ENCODE peak calls at places on chromosomes 2 and 18, in seven cellular contexts. E is PC-3, F is GM23248, D is Karpas-422, B is PC-9, G is HCT116, N is MM.1S. Z is an unnamed sample. For H3K9me2, the result is how much of the 10 kb centered on the place peaks cover.

GRCh38 chr18:27378396-27379094 is 193.4 kb upstream of the CHST9 start:
- DNase-seq in E (peak), F (peak), B (peak), N (no peak), D (no peak), G (no peak), Z (peak)

GRCh38 chr2:112154246-112155110 is 16.3 kb downstream of the FBLN7 start:
- DNase-seq in G (no peak), D (no peak), F (no peak), N (no peak), E (no peak), B (no peak), Z (no peak)

GRCh38 chr2:182038579-182038978 is 52.9 kb downstream of the PPP1R1C start:
- DNase-seq in B (peak), G (peak), E (peak), D (no peak), F (peak), N (no peak), Z (peak)

GRCh38 chr18:58895385-58895784 is 30.7 kb downstream of the ZNF532 start:
- DNase-seq in N (no peak), G (no peak), E (no peak), F (no peak), D (no peak), B (no peak), Z (no peak)

GRCh38 chr2:98822301-98823164 is 91.6 kb upstream of the MGAT4A start:
- DNase-seq in B (no peak), E (no peak), D (no peak), G (no peak), N (no peak), F (peak), Z (peak)

GRCh38 chr2:199602271-199602895 is 144.6 kb upstream of the SATB2 start:
- DNase-seq in F (peak), D (no peak), N (no peak), B (no peak), E (peak), G (peak), Z (no peak)

GRCh38 chr2:26976242-26976641 is 5.8 kb downstream of the MAPRE3 start:
- DNase-seq in N (no peak), B (no peak), F (peak), G (no peak), D (no peak), E (peak), Z (no peak)

GRCh38 chr2:227805578-227805977 is 8.1 kb upstream of the CCL20 start:
- DNase-seq in F (no peak), N (peak), D (no peak), E (no peak), B (no peak), G (no peak), Z (no peak)

GRCh38 chr2:97741251-97741650 is 27.9 kb downstream of the ZAP70 start:
- DNase-seq in N (no peak), D (no peak), B (no peak), G (no peak), F (no peak), E (no peak), Z (no peak)

GRCh38 chr2:75592028-75592427 is 31.3 kb upstream of the EVA1A start:
- DNase-seq in D (no peak), N (no peak), B (peak), E (peak), G (peak), F (peak), Z (peak)

GRCh38 chr18:40159141-40160017 is 1795.7 kb upstream of the PIK3C3 start:
- DNase-seq in G (peak), N (peak), D (peak), E (peak), B (no peak), F (peak), Z (peak)

GRCh38 chr18:9469700-9470099 is 5.6 kb upstream of the RALBP1 start:
- DNase-seq in F (no peak), D (no peak), G (no peak), B (no peak), N (no peak), E (no peak), Z (no peak)

GRCh38 chr2:1940660-1941059 is 196.3 kb upstream of the PXDN start:
- DNase-seq in N (no peak), D (no peak), G (no peak), E (no peak), F (no peak), B (peak), Z (no peak)

GRCh38 chr2:158457826-158458616 is 1.3 kb downstream of the PKP4 start:
- DNase-seq in G (no peak), N (peak), E (peak), F (peak), B (peak), D (no peak), Z (peak)

GRCh38 chr2:130313812-130314334 is 28.8 kb upstream of the IMP4 start:
- DNase-seq in F (no peak), E (no peak), B (no peak), G (no peak), N (no peak), D (no peak), Z (no peak)

GRCh38 chr2:9739508-9739907 is 103.8 kb upstream of the TAF1B start:
- DNase-seq in F (peak), B (no peak), D (no peak), N (peak), G (no peak), E (no peak), Z (no peak)

GRCh38 chr2:220504890-220505564 is 877.6 kb downstream of the SLC4A3 start:
- DNase-seq in G (no peak), B (peak), E (peak), N (no peak), D (no peak), F (peak), Z (peak)

GRCh38 chr18:23745366-23745765 is 56.1 kb downstream of the LAMA3 start:
- DNase-seq in E (no peak), G (no peak), F (no peak), D (no peak), N (no peak), B (no peak), Z (no peak)

GRCh38 chr2:37683241-37683640 is 11.8 kb upstream of the CDC42EP3 start:
- DNase-seq in B (no peak), E (no peak), D (no peak), F (no peak), G (no peak), N (no peak), Z (no peak)

GRCh38 chr18:73893879-73894278 is 253.8 kb downstream of the FBXO15 start:
- DNase-seq in G (no peak), N (no peak), E (peak), B (peak), F (no peak), D (no peak), Z (no peak)

GRCh38 chr2:53442783-53443182 is 324.8 kb upstream of the CHAC2 start:
- DNase-seq in D (peak), E (peak), N (peak), G (no peak), B (no peak), F (no peak), Z (peak)

DNA sequence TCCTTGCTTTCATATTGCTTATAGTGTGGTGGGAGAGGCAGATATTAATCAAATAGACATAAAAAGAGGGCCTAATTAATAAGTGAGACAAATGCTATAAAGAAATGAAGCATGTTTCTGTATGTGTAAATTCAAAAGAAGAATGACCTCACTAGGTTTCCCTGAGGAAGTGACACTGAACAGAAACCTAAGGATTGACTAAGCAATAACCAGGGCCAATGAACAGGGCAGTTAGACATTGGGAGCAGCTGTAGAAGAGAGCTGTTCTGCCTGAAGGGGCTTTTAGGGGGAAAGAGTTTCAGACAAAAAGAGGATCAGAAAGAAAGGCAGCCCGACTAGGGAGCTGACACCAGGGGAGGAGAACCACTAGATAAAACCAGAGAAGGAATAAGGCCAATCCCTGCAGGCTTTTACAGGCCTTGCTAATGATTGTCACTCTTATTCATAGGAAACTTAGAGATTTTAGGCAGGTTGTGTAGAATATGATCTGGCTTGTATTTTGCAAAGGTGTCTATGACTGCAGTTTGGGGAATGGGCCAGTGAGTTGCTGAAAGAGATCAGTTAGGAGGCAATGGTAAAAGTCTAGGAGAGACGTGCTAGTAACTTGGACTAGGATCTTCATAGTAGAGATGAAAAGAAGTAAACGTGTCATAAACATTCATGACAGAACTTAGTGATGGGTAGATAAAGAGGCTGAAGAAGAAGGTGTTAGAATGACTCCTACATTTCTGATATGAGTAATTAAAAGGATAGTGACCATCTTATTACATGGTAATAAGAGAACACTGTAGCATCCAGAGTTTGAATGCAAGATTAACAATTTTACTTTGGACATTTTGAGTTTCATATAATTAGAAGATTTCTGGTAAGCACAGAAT is 26.8 kb upstream of the NABP1 start:
- DNase-seq in D (no peak), E (peak), N (no peak), F (peak), G (no peak), B (no peak), Z (no peak)
- H2AFZ ChIP-seq in D (no peak), E (no peak), N (no peak), F (peak), G (peak), B (no peak), Z (no peak)

GRCh38 chr2:7987992-7988391 is 693.9 kb upstream of the ID2 start:
- DNase-seq in E (no peak), F (no peak), D (no peak), N (no peak), G (no peak), B (no peak), Z (no peak)

GRCh38 chr2:7986431-7986830 is 695.4 kb upstream of the ID2 start:
- DNase-seq in E (no peak), B (no peak), N (no peak), G (no peak), D (no peak), F (no peak), Z (no peak)

GRCh38 chr2:7992612-7993596 is 689.0 kb upstream of the ID2 start:
- DNase-seq in G (no peak), D (no peak), E (peak), B (no peak), N (no peak), F (peak), Z (no peak)

GRCh38 chr2:7988440-7988839 is 693.4 kb upstream of the ID2 start:
- DNase-seq in N (no peak), E (peak), D (no peak), G (no peak), B (no peak), F (no peak), Z (no peak)

DNA sequence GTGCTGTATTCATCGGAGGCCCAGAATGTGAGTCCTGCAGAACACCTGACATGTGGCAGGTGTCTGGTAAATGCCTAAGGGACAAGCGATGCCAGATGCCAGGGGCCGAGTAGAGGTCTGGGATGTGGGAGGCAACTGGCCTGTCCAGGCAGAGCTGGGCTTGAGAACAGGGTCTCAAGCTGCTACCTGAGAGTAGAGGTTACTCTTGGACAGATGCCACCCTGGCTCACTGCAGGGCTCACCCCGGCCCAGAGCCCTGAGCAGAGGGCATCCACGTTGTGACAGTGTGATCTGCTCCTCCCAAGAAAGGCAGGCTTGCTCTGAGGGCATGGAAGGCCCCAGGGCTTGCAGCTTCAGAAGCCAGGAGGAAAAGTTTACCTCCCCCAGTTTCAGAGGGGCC is 692.0 kb upstream of the ID2 start:
- DNase-seq in B (no peak), F (no peak), D (no peak), N (no peak), G (no peak), E (no peak), Z (no peak)
- H3K9me2 ChIP-seq in B (under half), F (under half), D (under half), N (under half), G (under half), E (under half), Z (under half)

DNA sequence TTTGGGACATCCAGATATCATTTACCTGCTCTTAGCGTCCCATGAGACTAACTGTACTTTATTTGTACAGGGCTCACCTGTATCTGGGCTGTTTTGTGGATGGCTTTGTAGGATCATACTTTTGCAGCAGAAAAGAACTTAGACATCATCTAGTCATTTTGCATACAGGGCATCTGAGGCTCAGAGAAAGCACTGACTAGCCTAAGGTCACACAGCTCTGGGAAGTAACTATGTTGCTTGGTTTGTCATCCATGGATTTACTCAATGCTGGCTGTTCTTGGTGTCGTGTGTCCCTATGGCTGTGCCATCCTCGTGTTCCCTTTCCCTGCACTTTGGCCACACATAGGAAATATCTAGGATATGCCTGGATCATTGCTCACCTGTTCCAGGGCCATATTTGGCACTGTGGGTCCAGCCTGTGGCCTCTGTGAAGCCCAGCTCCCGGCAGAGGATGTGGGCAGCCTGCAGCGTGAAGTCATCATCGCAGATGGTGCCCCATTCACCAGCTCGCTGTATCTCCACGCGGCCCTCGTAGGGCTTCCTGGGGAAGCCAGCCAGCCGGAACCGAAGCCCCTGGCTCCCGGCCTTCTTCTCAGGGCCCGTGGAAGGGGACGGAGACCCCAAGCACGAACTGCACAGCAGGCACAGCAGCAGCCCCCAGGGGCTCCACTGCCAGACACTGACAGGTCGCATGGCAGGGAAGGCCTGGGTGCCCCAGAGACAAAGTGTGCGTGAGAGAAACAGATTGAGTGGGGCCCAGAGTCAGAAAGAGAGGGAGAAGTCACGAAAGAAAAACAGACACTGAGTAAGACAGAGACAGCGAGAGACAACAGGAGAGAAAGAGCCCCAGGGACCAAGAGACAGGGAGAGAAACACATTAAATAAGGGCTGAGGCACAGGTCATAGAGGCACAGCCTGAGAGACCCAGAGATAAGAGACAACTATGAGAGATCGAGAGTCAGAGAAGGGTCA is 1.5 kb downstream of the LOXL3 start:
- DNase-seq in E (no peak), B (no peak), D (no peak), F (peak), G (no peak), N (no peak), Z (no peak)
- H3K4me3 ChIP-seq in E (no peak), B (no peak), D (no peak), F (peak), G (no peak), N (no peak), Z (no peak)

DNA sequence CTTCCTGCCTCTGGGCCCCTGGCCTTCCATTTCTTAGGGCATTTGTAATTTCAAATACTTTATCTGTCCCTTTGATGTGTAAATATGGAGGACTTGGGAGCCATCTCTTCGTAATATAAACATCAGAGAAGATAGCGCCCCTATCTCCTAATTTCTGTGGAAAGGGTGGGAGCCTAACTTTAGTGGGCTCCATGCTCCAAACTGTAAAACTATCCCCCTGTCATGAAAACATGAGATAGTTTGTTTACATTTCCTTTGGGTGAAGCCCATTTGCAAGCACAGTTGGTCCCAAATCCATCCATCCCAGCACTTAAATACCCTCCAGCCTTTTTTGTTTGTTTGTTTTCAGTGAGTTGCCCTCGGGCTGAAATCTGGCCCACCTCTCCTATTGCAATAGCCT is 782.6 kb upstream of the FSHR start:
- DNase-seq in B (no peak), D (no peak), F (no peak), G (no peak), N (no peak), E (no peak), Z (no peak)
- H2AFZ ChIP-seq in B (no peak), D (no peak), F (no peak), G (no peak), N (no peak), E (no peak), Z (no peak)